ENCODE peak calls at places on chromosome 14, in six cellular contexts. Z is astrocyte, F is astrocyte of the spinal cord, H is OCI-LY7, O is MM.1S, P is right atrium auricular region. L is an unnamed sample.

GRCh38 chr14:105082703-105083102 is 17.5 kb upstream of the GPR132 start:
- DNase-seq in Z (no peak), F (no peak), H (no peak), O (no peak), P (no peak), L (no peak)

GRCh38 chr14:75379930-75380270 is 47.9 kb upstream of the JDP2 start:
- DNase-seq in Z (no peak), F (no peak), H (no peak), O (no peak), P (no peak), L (no peak)

GRCh38 chr14:47557894-47558293 is 117.5 kb downstream of the MDGA2 start:
- DNase-seq in Z (no peak), F (no peak), H (no peak), O (no peak), P (no peak), L (no peak)

GRCh38 chr14:71665781-71666180 is 266.4 kb upstream of the RGS6 start:
- DNase-seq in Z (peak), F (no peak), H (no peak), O (no peak), P (no peak), L (no peak)

GRCh38 chr14:91380610-91381371 is 36.8 kb downstream of the CCDC88C start:
- DNase-seq in Z (peak), F (peak), H (peak), O (no peak), P (no peak), L (peak)

GRCh38 chr14:69670093-69670492 is 58.7 kb downstream of the SUSD6 start:
- DNase-seq in Z (peak), F (peak), H (no peak), O (no peak), P (no peak), L (no peak)

GRCh38 chr14:61266436-61267220 is 14.5 kb downstream of the TMEM30B start:
- DNase-seq in Z (no peak), F (no peak), H (no peak), O (no peak), P (no peak), L (no peak)

GRCh38 chr14:74973003-74973614 is 17.7 kb upstream of the PGF start:
- DNase-seq in Z (peak), F (peak), H (peak), O (peak), P (no peak), L (peak)

GRCh38 chr14:100889641-100890040 is 13.9 kb downstream of the RTL1 start:
- DNase-seq in Z (no peak), F (no peak), H (no peak), O (no peak), P (no peak), L (no peak)

GRCh38 chr14:24051789-24052655 is at the start of gene CARMIL3:
- DNase-seq in Z (peak), F (peak), H (peak), O (peak), P (no peak), L (peak)
- TF ChIP-seq CTCF in Z (no peak), F (no peak), H (no peak), O (no peak), P (no peak), L (no peak)

GRCh38 chr14:52268191-52269061 is 928 bp downstream of the PTGDR start:
- DNase-seq in Z (peak), F (peak), H (no peak), O (no peak), P (no peak), L (no peak)
- H3K4me3 ChIP-seq in Z (peak), F (no peak), H (no peak), O (no peak), P (peak), L (no peak)

GRCh38 chr14:86799244-86799647 is 1193.7 kb downstream of the GALC start:
- DNase-seq in Z (peak), F (peak), H (no peak), O (no peak), P (no peak), L (peak)
- TF ChIP-seq CTCF in Z (no peak), F (no peak), H (no peak), O (no peak), P (no peak), L (no peak)

DNA sequence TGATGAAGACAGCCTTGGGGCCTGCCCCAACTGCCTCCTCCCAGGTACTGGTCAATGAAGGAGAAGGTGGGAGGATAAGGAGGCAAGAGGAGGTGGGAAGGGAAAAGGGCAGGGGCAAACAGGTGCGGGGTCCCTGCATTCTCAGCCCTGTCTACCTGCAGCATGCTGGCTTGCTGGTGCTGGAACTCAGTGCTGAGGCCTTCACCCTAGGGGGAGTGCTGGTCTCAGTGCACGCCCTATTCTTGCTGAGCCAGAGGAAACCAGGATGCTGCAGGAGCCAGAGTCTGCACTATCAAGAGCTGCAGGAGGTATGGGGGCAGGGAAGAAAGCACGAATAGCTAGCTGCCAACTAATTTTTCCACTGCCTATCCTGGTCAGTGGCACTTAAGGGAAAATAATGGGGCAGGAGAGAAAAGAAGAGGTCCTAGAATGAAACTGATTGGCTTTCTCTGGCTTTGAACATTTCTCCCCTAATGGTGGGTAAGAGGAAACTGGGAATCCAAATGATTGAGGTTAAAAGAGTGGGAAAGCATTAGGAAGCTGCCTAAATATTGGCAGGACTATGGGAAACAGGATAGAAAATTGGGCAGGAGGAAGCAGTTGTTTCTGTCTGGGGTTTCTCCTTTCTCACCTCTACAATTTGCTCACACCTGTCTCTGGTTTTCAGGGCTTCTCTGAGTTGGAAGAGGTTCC is 1.8 kb downstream of the TMEM253 start:
- DNase-seq in Z (no peak), F (no peak), H (peak), O (no peak), P (no peak), L (no peak)
- H3K4me3 ChIP-seq in Z (peak), F (peak), H (peak), O (peak), P (no peak), L (peak)

GRCh38 chr14:39015360-39015961 is 87.6 kb downstream of the SEC23A start:
- DNase-seq in Z (peak), F (peak), H (peak), O (peak), P (no peak), L (peak)
- TF ChIP-seq CTCF in Z (peak), F (peak), H (peak), O (peak), P (peak), L (peak)

DNA sequence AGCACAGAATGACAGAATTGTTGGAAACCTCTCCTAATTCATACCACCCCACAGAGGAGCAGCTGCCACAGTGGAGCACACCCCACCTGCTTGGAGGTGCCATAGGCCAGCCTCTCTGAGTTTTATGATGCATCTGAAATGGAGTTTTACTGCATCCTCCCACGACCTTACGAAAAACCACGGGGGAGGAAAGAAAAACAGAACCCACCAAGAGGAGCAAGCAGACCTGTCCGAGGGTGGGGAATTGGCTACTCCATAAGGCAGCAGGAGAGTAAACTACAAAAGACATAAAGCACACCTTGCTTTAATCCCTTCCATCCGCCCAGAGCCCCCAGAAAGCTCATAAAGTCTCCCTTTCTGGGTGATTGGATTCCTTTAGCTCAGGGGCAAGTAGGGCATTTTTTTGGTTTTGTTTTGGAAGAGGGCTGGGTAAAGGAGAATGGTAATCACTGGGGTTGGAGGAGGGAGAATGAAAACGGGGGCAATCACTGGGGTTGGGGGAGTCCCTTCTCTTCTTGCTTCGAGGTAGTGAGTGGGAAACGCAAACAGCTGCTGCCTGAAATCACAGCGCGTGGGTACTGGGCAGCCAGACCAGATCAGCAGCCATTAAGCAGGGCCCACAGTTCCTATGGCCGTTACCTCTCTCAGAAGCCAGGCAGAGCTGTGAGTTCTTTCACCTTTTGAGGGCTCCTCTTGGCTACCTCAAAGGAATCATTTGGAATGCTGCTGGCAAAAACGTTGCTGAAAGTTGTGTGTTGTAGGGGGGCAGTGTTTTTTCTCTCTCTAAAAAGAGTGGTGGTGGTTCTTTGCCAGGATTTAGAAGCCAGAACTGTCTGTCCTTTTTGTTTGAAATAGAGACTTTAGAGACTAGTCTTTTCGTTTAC is 433.6 kb downstream of the ZFP36L1 start:
- DNase-seq in Z (no peak), F (no peak), H (no peak), O (no peak), P (no peak), L (peak)
- H3K4me3 ChIP-seq in Z (no peak), F (no peak), H (no peak), O (no peak), P (no peak), L (no peak)

DNA sequence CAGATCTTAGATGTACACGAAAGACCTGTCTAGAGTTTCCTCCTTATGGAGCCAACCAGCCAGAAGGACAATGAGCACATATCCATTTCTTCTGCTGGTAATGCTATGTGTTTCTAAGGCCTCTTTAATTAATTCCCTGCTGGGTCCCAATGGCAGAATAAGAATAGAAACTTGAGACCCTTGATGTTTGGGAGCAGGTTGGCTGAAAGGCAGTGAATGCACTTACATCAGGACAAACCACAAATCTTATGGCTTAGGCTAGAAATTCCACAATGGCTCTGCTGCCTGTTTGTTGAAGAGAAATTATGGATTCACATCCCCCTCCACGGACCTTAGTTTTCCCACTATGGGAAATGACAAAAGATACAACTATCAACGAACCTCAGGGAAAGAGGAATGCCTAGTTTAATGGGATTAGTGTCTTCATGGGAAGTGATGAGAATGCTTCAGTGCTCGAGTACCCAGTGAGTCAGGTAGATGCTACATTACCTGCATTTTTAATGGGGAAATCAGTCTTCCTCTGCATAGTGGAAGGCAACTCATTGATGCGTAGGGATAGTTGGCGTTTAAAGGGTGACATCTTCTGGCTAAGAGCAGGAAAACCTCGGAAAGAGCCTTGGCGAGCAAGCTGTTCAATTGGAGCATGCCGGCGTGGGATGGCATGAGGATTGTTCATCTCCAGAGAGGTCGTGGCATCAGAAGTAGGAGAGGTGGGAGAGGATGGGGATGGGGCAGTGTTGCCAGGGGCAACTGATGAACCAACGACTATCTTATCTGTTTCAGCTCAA is 46.5 kb downstream of the PAPLN start:
- DNase-seq in Z (peak), F (peak), H (no peak), O (no peak), P (no peak), L (no peak)
- TF ChIP-seq CTCF in Z (peak), F (peak), H (peak), O (no peak), P (no peak), L (no peak)

GRCh38 chr14:103878180-103878579 is 30.8 kb upstream of the PPP1R13B start:
- DNase-seq in Z (no peak), F (no peak), H (no peak), O (no peak), P (no peak), L (no peak)

GRCh38 chr14:103879570-103880333 is 32.4 kb upstream of the PPP1R13B start:
- DNase-seq in Z (peak), F (no peak), H (no peak), O (no peak), P (no peak), L (no peak)

GRCh38 chr14:103880334-103880985 is 33.1 kb upstream of the PPP1R13B start:
- DNase-seq in Z (peak), F (peak), H (no peak), O (no peak), P (peak), L (no peak)

GRCh38 chr14:103880986-103881926 is 33.9 kb upstream of the PPP1R13B start:
- DNase-seq in Z (no peak), F (no peak), H (no peak), O (no peak), P (no peak), L (no peak)

GRCh38 chr14:103879118-103879569 is 31.8 kb upstream of the PPP1R13B start:
- DNase-seq in Z (no peak), F (no peak), H (no peak), O (no peak), P (no peak), L (no peak)
- H3K4me3 ChIP-seq in Z (no peak), F (no peak), H (no peak), O (no peak), P (no peak), L (no peak)